ENCODE peak calls at places on chromosomes 5 and 9, in five cellular contexts. Z is GM13976, C is AG09309, I is uterus, A is RWPE1. U is an unnamed sample.

GRCh38 chr5:132075719-132076077 is 2.1 kb downstream of the CSF2 start:
- DNase-seq in Z (no peak), C (no peak), I (no peak), A (no peak), U (no peak)

GRCh38 chr9:110047955-110048472 is 159.9 kb downstream of the C9orf152 start:
- DNase-seq in Z (peak), C (no peak), I (no peak), A (no peak), U (no peak)

GRCh38 chr9:107612136-107612535 is 122.6 kb upstream of the KLF4 start:
- DNase-seq in Z (no peak), C (no peak), I (peak), A (no peak), U (no peak)

GRCh38 chr9:4164356-4164755 is 135.5 kb downstream of the GLIS3 start:
- DNase-seq in Z (no peak), C (no peak), I (no peak), A (no peak), U (no peak)

GRCh38 chr9:135797507-135798302 is 95.7 kb downstream of the KCNT1 start:
- DNase-seq in Z (peak), C (no peak), I (no peak), A (peak), U (peak)

GRCh38 chr9:34664281-34665108 is 2.0 kb upstream of the CCL27 start:
- DNase-seq in Z (peak), C (peak), I (peak), A (peak), U (peak)

GRCh38 chr5:178249191-178249989 is 16.8 kb upstream of the PHYKPL start:
- DNase-seq in Z (no peak), C (peak), I (no peak), A (peak), U (no peak)

GRCh38 chr9:79185866-79186265 is 385.9 kb upstream of the TLE4 start:
- DNase-seq in Z (no peak), C (peak), I (no peak), A (no peak), U (no peak)

GRCh38 chr5:17370651-17371050 is 127.4 kb upstream of the TAF11L2 start:
- DNase-seq in Z (no peak), C (no peak), I (no peak), A (peak), U (no peak)

GRCh38 chr9:81416476-81417298 is 272.7 kb downstream of the TLE1 start:
- DNase-seq in Z (no peak), C (no peak), I (no peak), A (no peak), U (no peak)

GRCh38 chr9:129501771-129502324 is 119.1 kb downstream of the C9orf50 start:
- DNase-seq in Z (no peak), C (no peak), I (no peak), A (no peak), U (no peak)

GRCh38 chr9:97518909-97519307 is 17.4 kb downstream of the TMOD1 start:
- DNase-seq in Z (no peak), C (peak), I (peak), A (peak), U (peak)

GRCh38 chr9:76369583-76369982 is 24.6 kb downstream of the RFK start:
- DNase-seq in Z (no peak), C (no peak), I (no peak), A (no peak), U (peak)

GRCh38 chr9:104907278-104907951 is 20.5 kb downstream of the ABCA1 start:
- DNase-seq in Z (no peak), C (no peak), I (peak), A (peak), U (no peak)

GRCh38 chr9:9817176-9817575 is 795.6 kb downstream of the PTPRD start:
- DNase-seq in Z (no peak), C (no peak), I (no peak), A (no peak), U (no peak)

GRCh38 chr9:11235061-11235460 is 622.3 kb upstream of the PTPRD start:
- DNase-seq in Z (no peak), C (no peak), I (no peak), A (no peak), U (no peak)

GRCh38 chr5:53426878-53427277 is 53.6 kb upstream of the FST start:
- DNase-seq in Z (no peak), C (no peak), I (no peak), A (no peak), U (no peak)

GRCh38 chr5:96962540-96962991 is 26.7 kb downstream of the LNPEP start:
- DNase-seq in Z (no peak), C (no peak), I (no peak), A (no peak), U (no peak)

GRCh38 chr5:11143456-11144267 is 382.6 kb upstream of the DAP start:
- DNase-seq in Z (no peak), C (no peak), I (no peak), A (no peak), U (no peak)

GRCh38 chr5:65926276-65926761 is at the start of gene ERBIN:
- DNase-seq in Z (peak), C (peak), I (peak), A (peak), U (peak)

GRCh38 chr5:170028124-170028523 is 47.8 kb upstream of the INSYN2B start:
- DNase-seq in Z (no peak), C (no peak), I (no peak), A (no peak), U (no peak)

GRCh38 chr9:135085830-135086546 is 1.5 kb upstream of the OLFM1 start:
- DNase-seq in Z (peak), C (no peak), I (peak), A (peak), U (peak)

GRCh38 chr9:69122391-69123141 is 51.5 kb upstream of the TJP2 start:
- DNase-seq in Z (no peak), C (no peak), I (no peak), A (peak), U (peak)

GRCh38 chr9:69118656-69119055 is 55.4 kb upstream of the TJP2 start:
- DNase-seq in Z (no peak), C (no peak), I (no peak), A (no peak), U (no peak)

GRCh38 chr9:69120380-69121154 is 53.5 kb upstream of the TJP2 start:
- DNase-seq in Z (peak), C (no peak), I (peak), A (peak), U (peak)

GRCh38 chr9:69122086-69122390 is 52.0 kb upstream of the TJP2 start:
- DNase-seq in Z (peak), C (no peak), I (peak), A (peak), U (peak)

DNA sequence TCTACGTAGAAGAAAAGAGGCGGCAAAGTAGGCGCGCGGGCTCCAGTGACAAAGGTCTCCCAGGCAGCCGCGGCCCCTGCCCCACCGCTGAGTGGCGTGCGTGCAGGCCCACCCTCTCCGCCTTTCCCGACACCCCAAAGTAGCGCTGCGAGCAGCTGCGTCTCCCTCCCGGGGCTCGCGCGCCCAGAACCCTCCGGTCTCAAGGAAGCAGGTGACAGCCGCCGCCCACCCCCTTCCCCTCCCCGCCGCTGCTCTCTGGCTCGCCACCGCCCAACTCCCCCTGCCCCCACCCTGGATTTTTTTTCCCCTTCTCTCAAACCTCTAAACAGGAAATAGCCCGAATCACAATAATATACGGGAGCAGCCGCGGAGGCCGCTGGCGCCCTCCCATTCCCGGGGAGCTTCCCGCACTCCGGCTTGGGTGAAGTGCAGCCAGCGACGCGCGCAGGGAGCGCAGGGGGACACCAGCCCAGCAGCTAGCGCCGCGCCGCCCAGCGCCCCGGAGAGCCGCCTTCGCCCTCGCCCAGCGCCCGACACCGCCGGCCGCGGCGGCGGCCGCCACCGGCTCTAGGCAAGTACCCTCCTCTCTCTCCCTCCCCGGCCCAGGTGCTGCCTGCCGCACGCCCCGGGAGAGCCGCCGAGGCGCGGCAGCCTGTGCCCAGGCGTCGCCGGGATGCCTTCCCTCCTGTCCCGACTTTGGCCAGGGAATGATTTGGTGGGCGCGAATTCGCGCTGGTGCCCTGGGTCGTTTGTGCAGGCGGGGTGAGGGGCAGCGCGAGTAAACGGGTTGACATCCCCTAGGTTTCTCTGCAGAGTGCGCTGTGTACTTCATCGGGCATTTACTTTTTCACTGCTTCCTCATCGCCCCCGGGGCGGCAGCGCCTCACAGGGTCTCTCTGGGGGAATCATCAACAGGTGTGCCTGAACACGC is 52.7 kb upstream of the TJP2 start:
- DNase-seq in Z (peak), C (no peak), I (no peak), A (peak), U (peak)
- TF ChIP-seq CTCF in Z (no peak), C (no peak), I (no peak), A (no peak), U (no peak)

DNA sequence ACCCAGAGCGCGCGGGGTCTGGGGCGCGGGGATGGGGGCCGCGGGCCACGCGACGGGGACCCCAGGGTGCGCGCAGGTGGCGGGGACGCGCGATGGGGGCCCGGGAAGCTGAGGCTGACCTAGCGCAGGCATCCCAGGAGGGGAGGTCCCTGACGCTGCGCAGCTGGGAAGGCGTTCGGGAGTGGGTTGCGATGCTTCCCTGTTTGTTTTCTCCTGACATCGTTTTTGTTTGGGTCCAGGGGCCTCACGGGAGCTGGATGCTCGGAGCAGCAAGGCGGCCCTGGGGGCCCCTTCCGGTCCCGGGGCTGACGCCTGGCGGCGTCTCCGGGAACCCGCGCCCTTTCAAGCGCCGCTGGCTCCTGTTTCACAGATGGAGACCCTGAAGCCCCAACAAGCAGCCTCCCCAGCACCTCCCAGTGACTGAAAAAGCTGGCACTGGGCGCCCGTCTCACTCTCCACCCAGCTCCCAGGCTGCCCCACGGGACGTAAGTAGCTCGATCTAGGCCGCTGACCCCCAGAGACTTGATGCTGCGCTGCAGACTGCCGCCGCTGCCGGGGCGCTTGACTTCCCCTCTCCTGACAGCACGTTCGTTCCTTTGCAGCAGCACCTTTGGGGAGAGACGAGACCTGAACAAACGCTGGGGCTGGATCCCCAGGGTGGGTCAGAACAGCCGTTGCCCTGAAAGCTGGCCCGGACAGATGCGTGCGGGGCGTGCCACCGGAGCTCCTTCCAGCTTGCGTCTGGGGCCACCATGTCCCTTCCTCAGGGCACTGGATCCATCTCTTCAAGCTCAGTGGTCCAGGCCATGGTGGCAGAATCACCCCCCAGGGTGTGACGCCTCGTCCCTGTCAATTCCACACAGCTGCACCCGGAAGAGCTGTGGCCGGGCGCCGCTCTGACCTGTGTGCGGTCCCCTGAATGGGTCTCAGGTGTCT is 593 bp downstream of the BRD3OS start:
- DNase-seq in Z (peak), C (no peak), I (peak), A (peak), U (peak)
- TF ChIP-seq CTCF in Z (no peak), C (peak), I (no peak), A (peak), U (no peak)

DNA sequence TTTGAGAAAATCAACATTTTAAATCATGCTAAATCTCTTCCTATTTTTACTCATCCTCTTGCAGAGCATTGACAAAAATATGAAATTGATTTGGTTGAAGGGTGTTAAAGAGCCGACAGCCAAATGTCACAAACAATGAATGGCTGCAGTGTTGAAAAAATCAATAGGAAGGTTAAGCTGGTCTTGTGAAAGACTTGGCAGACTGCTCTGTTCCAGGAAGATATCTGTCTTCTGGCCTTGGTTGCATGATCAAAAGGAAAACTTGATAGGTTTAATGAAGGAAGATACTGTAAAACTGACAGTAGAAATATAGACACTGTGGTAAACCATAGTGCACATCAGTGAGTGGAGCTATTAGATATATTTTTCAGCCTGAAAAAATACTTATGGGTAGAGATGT is 103.6 kb downstream of the PBX3 start:
- DNase-seq in Z (no peak), C (no peak), I (no peak), A (no peak), U (peak)
- TF ChIP-seq CTCF in Z (no peak), C (no peak), I (no peak), A (no peak), U (no peak)

GRCh38 chr5:59517926-59518585 is 375.5 kb downstream of the PDE4D start:
- DNase-seq in Z (no peak), C (no peak), I (no peak), A (peak), U (no peak)
- TF ChIP-seq CTCF in Z (no peak), C (no peak), I (no peak), A (no peak), U (no peak)

GRCh38 chr5:59741599-59741998 is 151.9 kb downstream of the PDE4D start:
- DNase-seq in Z (no peak), C (no peak), I (no peak), A (no peak), U (no peak)

GRCh38 chr5:59744531-59744992 is 149.0 kb downstream of the PDE4D start:
- DNase-seq in Z (no peak), C (no peak), I (no peak), A (peak), U (no peak)

GRCh38 chr5:59749782-59750520 is 143.6 kb downstream of the PDE4D start:
- DNase-seq in Z (no peak), C (no peak), I (no peak), A (no peak), U (no peak)

GRCh38 chr5:59745422-59745863 is 148.1 kb downstream of the PDE4D start:
- DNase-seq in Z (no peak), C (peak), I (peak), A (peak), U (peak)

GRCh38 chr5:59746261-59746765 is 147.2 kb downstream of the PDE4D start:
- DNase-seq in Z (no peak), C (peak), I (no peak), A (peak), U (no peak)
- TF ChIP-seq CTCF in Z (no peak), C (peak), I (no peak), A (no peak), U (no peak)

GRCh38 chr5:151449288-151449687 is 1.9 kb downstream of the SLC36A1 start:
- DNase-seq in Z (no peak), C (no peak), I (no peak), A (no peak), U (no peak)

GRCh38 chr5:151449836-151450235 is 2.4 kb downstream of the SLC36A1 start:
- DNase-seq in Z (no peak), C (no peak), I (no peak), A (no peak), U (no peak)

GRCh38 chr5:151450605-151451004 is 3.2 kb downstream of the SLC36A1 start:
- DNase-seq in Z (no peak), C (no peak), I (no peak), A (no peak), U (no peak)

GRCh38 chr5:151447174-151448037 is at the start of gene SLC36A1:
- DNase-seq in Z (peak), C (peak), I (peak), A (peak), U (peak)

DNA sequence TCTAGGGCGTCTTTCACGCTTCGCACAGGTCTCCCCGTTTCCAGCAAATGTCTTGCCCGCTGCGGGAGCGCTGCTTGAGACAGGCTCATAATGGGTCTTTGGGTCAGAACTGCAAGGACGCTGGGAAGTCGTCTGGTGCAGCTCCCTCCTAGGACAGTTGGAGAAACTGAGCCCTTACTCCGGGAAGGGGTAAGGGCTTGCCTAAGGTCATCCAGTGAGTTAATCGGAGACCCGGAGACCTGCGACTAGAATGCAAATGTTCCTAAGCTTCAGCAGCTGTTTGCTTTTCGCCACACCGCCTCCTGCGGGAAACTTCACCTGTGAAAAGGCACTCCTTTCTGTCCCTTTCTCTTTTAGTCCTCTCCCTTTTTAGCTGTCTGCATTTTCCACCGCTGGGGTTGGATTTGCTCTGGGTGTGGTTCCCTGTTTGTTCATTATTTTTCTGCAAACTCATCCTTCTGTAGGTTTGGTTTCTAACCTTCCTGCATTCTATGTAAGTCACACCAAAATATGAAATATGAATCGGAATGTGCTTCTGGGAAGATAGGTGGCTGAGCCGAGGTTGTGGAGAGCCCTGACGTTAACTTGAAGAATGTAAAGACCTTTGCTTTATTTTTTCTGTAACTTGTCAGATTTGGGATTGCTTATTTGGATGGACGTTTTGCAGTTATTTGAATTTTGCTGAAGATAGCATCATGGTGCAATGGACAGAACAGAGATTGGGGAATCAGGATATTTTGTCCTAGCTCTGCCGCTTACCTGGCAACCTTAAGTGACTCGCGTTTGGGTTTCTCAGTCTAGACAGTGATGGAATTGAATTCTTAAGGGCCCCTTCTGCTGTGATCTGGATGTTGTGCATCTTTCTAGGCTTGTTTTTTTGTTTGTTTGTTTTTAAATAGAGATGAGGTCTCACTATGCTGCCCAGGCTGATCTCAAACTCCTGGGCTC is 909 bp downstream of the SLC36A1 start:
- DNase-seq in Z (no peak), C (no peak), I (peak), A (peak), U (peak)
- TF ChIP-seq CTCF in Z (no peak), C (no peak), I (no peak), A (peak), U (no peak)

DNA sequence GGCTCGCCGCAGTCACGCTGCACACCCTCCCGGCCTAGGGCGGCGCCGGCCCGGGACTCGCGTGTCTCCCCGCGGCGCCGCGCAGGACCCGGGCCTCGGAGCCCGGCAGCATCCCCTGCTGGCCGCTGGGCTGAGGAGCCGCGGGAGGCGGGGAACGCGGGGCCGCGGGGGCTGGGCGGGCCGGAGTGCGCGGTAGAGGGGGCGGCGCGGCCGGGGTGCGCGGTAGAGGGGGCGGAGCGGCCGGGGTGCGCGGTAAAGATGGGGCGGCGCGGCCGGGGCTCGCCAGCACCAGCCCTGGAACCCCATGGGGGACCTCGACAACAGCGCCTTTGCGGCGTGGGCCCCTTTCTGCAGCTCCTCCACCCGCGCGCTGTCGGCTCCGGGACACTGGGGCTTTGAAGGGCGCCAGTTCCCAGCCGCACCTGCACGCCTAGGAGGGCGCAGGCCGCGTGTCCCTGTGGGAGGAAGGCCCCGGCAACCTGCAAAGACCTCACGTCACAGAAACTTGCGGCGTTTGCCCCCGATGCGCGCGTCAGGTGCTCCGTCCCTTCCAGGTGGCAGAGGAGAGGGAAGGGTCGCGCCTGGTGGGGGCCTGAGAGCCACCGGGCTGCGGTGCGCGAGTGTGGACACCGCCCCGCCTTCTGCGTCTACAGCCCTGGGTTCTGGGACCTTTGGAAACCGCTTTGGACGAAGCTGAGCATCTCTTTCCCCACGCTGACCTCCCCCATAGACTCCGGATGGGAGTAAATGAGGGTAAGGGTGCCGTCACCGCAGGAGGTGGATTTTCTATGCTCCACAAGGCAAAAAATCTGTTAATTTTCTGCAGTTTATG is 49.6 kb downstream of the NSUN2 start:
- DNase-seq in Z (peak), C (no peak), I (no peak), A (no peak), U (peak)
- TF ChIP-seq CTCF in Z (no peak), C (peak), I (peak), A (peak), U (no peak)

GRCh38 chr5:108748354-108749129 is 845 bp downstream of the FER start:
- DNase-seq in Z (peak), C (peak), I (peak), A (peak), U (peak)
- TF ChIP-seq CTCF in Z (peak), C (no peak), I (peak), A (peak), U (no peak)